ENCODE peak calls at places on chromosomes 12 and 14, in six cellular contexts. H is mammary epithelial cell, N is tibial nerve, U is tibial artery, A is heart left ventricle, V is stomach. K is an unnamed sample.

GRCh38 chr14:23605931-23606585 is 27.5 kb upstream of the JPH4 start:
- DNase-seq in A (no peak), U (no peak), V (no peak), N (no peak), H (peak), K (no peak)

GRCh38 chr14:24329736-24330135 is 5.1 kb downstream of the ADCY4 start:
- DNase-seq in U (no peak), H (no peak), N (no peak), V (peak), A (no peak), K (no peak)

GRCh38 chr14:90409209-90409730 is 12.4 kb downstream of the CALM1 start:
- DNase-seq in A (peak), U (peak), N (no peak), V (no peak), H (peak), K (no peak)

GRCh38 chr12:94460594-94460959 is 910 bp upstream of the CEP83 start:
- DNase-seq in H (no peak), A (no peak), U (no peak), N (no peak), V (no peak), K (no peak)

GRCh38 chr14:38255408-38255672 is 553 bp downstream of the CLEC14A start:
- DNase-seq in U (no peak), V (no peak), H (no peak), N (no peak), A (peak), K (no peak)

GRCh38 chr12:122995503-122996187 is 15.2 kb downstream of the ARL6IP4 start:
- DNase-seq in U (peak), V (no peak), N (no peak), H (no peak), A (no peak), K (no peak)

GRCh38 chr14:61608245-61609142 is 86.8 kb upstream of the HIF1A start:
- DNase-seq in N (no peak), V (no peak), H (no peak), U (no peak), A (no peak), K (no peak)

GRCh38 chr12:115916910-115917668 is 360.4 kb downstream of the MED13L start:
- DNase-seq in U (peak), V (peak), N (peak), A (peak), H (peak), K (peak)

GRCh38 chr14:72990171-72990570 is 36.7 kb downstream of the ZFYVE1 start:
- DNase-seq in A (no peak), V (no peak), U (no peak), H (no peak), N (no peak), K (no peak)

GRCh38 chr12:120006248-120006975 is 17.4 kb downstream of the BICDL1 start:
- DNase-seq in A (no peak), U (no peak), V (no peak), H (peak), N (no peak), K (no peak)

GRCh38 chr14:96681826-96682225 is 115.4 kb upstream of the VRK1 start:
- DNase-seq in V (no peak), N (no peak), U (no peak), H (peak), A (no peak), K (no peak)

GRCh38 chr12:50222275-50222783 is 55.2 kb upstream of the CERS5 start:
- DNase-seq in U (peak), V (peak), N (peak), H (peak), A (peak), K (peak)
- TF ChIP-seq CTCF in U (peak), V (no peak), N (peak), H (peak), A (peak), K (peak)

GRCh38 chr12:124505001-124505818 is 62.2 kb downstream of the NCOR2 start:
- DNase-seq in N (no peak), A (no peak), V (no peak), H (no peak), U (no peak), K (no peak)

GRCh38 chr12:124504273-124505000 is 63.0 kb downstream of the NCOR2 start:
- DNase-seq in U (no peak), V (no peak), N (no peak), H (no peak), A (no peak), K (no peak)

GRCh38 chr12:124506832-124507153 is 60.6 kb downstream of the NCOR2 start:
- DNase-seq in A (no peak), N (no peak), H (no peak), U (no peak), V (no peak), K (no peak)

GRCh38 chr12:124507188-124508109 is 60.0 kb downstream of the NCOR2 start:
- DNase-seq in A (peak), V (no peak), U (no peak), N (peak), H (no peak), K (no peak)

DNA sequence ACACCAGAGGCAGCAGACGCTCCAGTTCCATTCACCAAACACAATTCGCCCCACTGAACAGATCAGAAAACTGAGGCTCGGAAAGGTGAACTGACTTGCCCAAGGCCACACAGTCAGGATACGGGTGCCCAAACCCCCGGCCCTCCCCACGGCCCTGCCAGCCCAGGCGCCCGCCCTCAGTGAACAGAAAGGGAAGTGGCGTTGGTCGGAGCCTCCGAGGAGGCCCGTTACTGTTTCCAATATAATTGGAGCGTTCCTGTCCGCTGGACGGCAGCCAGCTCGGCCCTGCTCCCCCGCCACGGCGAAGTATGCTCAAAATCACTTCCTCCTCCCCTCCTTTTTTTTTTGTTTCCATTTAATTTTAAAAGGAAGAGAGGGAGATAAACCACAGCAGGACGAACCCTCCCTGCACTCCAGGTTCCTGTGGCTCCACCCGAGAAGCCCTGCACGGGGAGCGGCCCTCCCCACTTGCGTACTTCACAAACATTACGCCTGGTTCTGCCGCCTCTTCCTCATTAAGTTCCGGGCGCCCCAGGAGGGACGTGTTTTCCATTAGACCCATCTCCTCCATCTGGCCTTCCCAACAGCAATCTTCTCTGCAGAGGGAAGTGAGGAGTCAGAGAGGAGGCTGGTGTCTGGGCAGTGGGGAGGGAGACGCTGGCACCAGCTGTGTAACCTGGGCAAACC is 61.1 kb downstream of the NCOR2 start:
- DNase-seq in N (peak), A (peak), V (peak), H (no peak), U (peak), K (no peak)
- TF ChIP-seq CTCF in N (no peak), A (no peak), V (no peak), H (no peak), U (no peak), K (no peak)

GRCh38 chr12:96698521-96698920 is 208.5 kb upstream of the NEDD1 start:
- DNase-seq in U (no peak), A (no peak), V (no peak), H (no peak), N (no peak), K (no peak)
- TF ChIP-seq CTCF in U (no peak), A (no peak), V (no peak), H (peak), N (no peak), K (no peak)

GRCh38 chr14:104130974-104131651 is 7.3 kb upstream of the KIF26A start:
- DNase-seq in H (no peak), U (peak), N (no peak), A (peak), V (peak), K (no peak)
- TF ChIP-seq CTCF in H (peak), U (no peak), N (peak), A (peak), V (peak), K (peak)

GRCh38 chr12:108855284-108856169 is 1.9 kb downstream of the SSH1 start:
- DNase-seq in N (no peak), A (no peak), V (no peak), H (no peak), U (no peak), K (no peak)

GRCh38 chr12:108852674-108853073 is 4.7 kb downstream of the SSH1 start:
- DNase-seq in H (no peak), A (no peak), U (no peak), N (no peak), V (no peak), K (no peak)

GRCh38 chr12:108854453-108855283 is 2.7 kb downstream of the SSH1 start:
- DNase-seq in A (peak), H (peak), V (no peak), U (peak), N (no peak), K (no peak)

GRCh38 chr12:108853426-108853825 is 4.0 kb downstream of the SSH1 start:
- DNase-seq in N (no peak), H (no peak), U (no peak), A (no peak), V (no peak), K (no peak)

GRCh38 chr12:108854055-108854452 is 3.3 kb downstream of the SSH1 start:
- DNase-seq in U (peak), N (no peak), H (peak), V (no peak), A (no peak), K (no peak)
- TF ChIP-seq CTCF in U (peak), N (peak), H (peak), V (no peak), A (peak), K (no peak)

DNA sequence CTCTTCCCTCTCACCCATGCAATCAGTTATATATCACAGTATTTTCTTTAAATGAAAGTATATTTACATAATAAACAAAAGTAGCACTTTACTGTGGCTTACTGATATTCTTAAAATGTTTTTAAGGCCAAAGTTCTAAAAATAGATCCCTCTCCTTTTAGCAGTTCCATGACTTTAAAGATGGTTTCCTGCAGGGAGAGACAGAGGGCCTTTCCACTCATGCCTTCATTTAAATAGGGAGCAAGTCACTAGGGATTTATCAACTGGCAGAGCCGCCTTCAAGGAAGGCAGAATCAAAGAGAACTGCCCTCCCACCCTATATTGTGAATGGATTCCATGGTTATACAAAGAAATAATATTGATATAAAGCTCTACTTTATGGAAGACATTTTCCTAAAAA is 55.5 kb downstream of the DUSP16 start:
- DNase-seq in N (no peak), U (no peak), V (no peak), A (no peak), H (no peak), K (no peak)
- TF ChIP-seq CTCF in N (no peak), U (no peak), V (no peak), A (no peak), H (no peak), K (no peak)

K was measured in neural crest cell.